ENCODE peak calls at places on chromosomes 2 and 18, in six cellular contexts. D is left ventricle myocardium inferior, U is heart left ventricle, Z is heart right ventricle, G is OCI-LY7, M is stomach. H is an unnamed sample.

GRCh38 chr2:44904578-44904977 is 36.9 kb upstream of the SIX3 start:
- DNase-seq in G (no peak), Z (no peak), D (no peak), U (no peak), M (no peak), H (no peak)

GRCh38 chr2:171185941-171186340 is 25.2 kb upstream of the TLK1 start:
- DNase-seq in D (no peak), G (no peak), Z (peak; percentile 4), M (no peak), U (no peak), H (no peak)

GRCh38 chr2:188068093-188068492 is 223.6 kb upstream of the GULP1 start:
- DNase-seq in U (no peak), M (no peak), Z (no peak), D (no peak), G (no peak), H (no peak)

GRCh38 chr2:156229724-156230362 is 102.7 kb downstream of the NR4A2 start:
- DNase-seq in Z (no peak), M (no peak), G (no peak), U (no peak), D (no peak), H (no peak)

GRCh38 chr2:237593596-237594310 is 3.2 kb upstream of the RAB17 start:
- DNase-seq in M (no peak), G (no peak), U (no peak), D (no peak), Z (no peak), H (no peak)

GRCh38 chr2:74142340-74142739 is 5.4 kb downstream of the BOLA3 start:
- DNase-seq in Z (no peak), U (no peak), G (peak; percentile 41), D (no peak), M (no peak), H (no peak)

GRCh38 chr2:62526531-62527381 is 20.8 kb upstream of the TMEM17 start:
- DNase-seq in G (no peak), D (no peak), M (no peak), U (no peak), Z (no peak), H (no peak)

GRCh38 chr2:170324640-170325046 is 146.7 kb downstream of the MYO3B start:
- DNase-seq in G (peak; percentile 73), M (peak; percentile 26), D (no peak), Z (peak; percentile 5), U (no peak), H (no peak)

GRCh38 chr2:171084128-171084527 is 76.6 kb downstream of the TLK1 start:
- DNase-seq in D (no peak), G (no peak), M (no peak), U (no peak), Z (no peak), H (no peak)

GRCh38 chr2:179031731-179032408 is 18.1 kb downstream of the CCDC141 start:
- DNase-seq in U (no peak), D (no peak), M (no peak), G (peak; percentile 75), Z (no peak), H (no peak)

GRCh38 chr2:68921646-68922045 is 31.0 kb downstream of the GKN2 start:
- DNase-seq in D (no peak), G (no peak), Z (no peak), U (no peak), M (no peak), H (no peak)

GRCh38 chr2:241764272-241765241 is 12.1 kb upstream of the GAL3ST2 start:
- DNase-seq in Z (no peak), M (no peak), G (no peak), U (no peak), D (no peak), H (no peak)

GRCh38 chr18:23835506-23835905 is 146.3 kb downstream of the LAMA3 start:
- DNase-seq in Z (no peak), M (no peak), U (no peak), D (no peak), G (no peak), H (no peak)

GRCh38 chr2:241554610-241555322 is 3.8 kb upstream of the BOK start:
- DNase-seq in Z (no peak), U (peak; percentile 14), M (no peak), D (no peak), G (no peak), H (no peak)

GRCh38 chr2:157479081-157480027 is 35.5 kb upstream of the CYTIP start:
- DNase-seq in M (no peak), G (no peak), D (no peak), Z (no peak), U (no peak), H (no peak)

GRCh38 chr2:122136071-122136470 is 380.6 kb downstream of the TSN start:
- DNase-seq in M (no peak), G (peak; percentile 57), Z (no peak), D (no peak), U (no peak), H (no peak)

GRCh38 chr2:9710311-9710710 is 79.5 kb upstream of the YWHAQ start:
- DNase-seq in M (no peak), U (no peak), Z (no peak), D (no peak), G (no peak), H (no peak)

GRCh38 chr2:11955314-11955713 is 208.9 kb downstream of the LPIN1 start:
- DNase-seq in D (no peak), U (no peak), M (no peak), Z (no peak), G (no peak), H (no peak)

GRCh38 chr2:189281151-189281550 is 101.6 kb upstream of the COL5A2 start:
- DNase-seq in U (no peak), G (no peak), M (no peak), Z (no peak), D (no peak), H (no peak)

GRCh38 chr2:158725496-158725895 is 69.6 kb upstream of the DAPL1 start:
- DNase-seq in D (no peak), Z (no peak), M (no peak), G (no peak), U (no peak), H (no peak)

GRCh38 chr2:126913881-126914495 is 15.3 kb downstream of the TEX51 start:
- DNase-seq in G (no peak), U (no peak), M (no peak), Z (no peak), D (no peak), H (no peak)

GRCh38 chr2:45001629-45002385 is 7.4 kb downstream of the SIX2 start:
- DNase-seq in Z (no peak), G (no peak), U (no peak), M (no peak), D (no peak), H (no peak)

GRCh38 chr2:47029737-47030524 is 114.3 kb upstream of the MCFD2 start:
- DNase-seq in D (no peak), M (no peak), U (no peak), G (no peak), Z (no peak), H (no peak)

GRCh38 chr2:237603718-237604362 is 13.3 kb upstream of the RAB17 start:
- DNase-seq in Z (peak; percentile 64), U (no peak), M (no peak), D (no peak), G (peak; percentile 24), H (no peak)

GRCh38 chr2:190837417-190837816 is 43.2 kb upstream of the GLS start:
- DNase-seq in M (no peak), U (no peak), D (no peak), G (no peak), Z (no peak), H (no peak)
- H3K4me1 ChIP-seq in M (no peaks in the 10 kb centered on the region), U (peaks cover 12% of the 10 kb centered on the region), D (peaks cover 11% of the 10 kb centered on the region), G (no peaks in the 10 kb centered on the region), Z (peaks cover 8% of the 10 kb centered on the region), H (no peaks in the 10 kb centered on the region)

GRCh38 chr2:159758239-159758638 is 39.8 kb downstream of the CD302 start:
- DNase-seq in M (no peak), U (no peak), Z (no peak), D (no peak), G (no peak), H (no peak)

GRCh38 chr2:159755788-159756187 is 42.2 kb downstream of the CD302 start:
- DNase-seq in M (no peak), Z (no peak), G (no peak), D (no peak), U (no peak), H (no peak)

GRCh38 chr2:159755014-159755413 is 42.7 kb downstream of the MARCHF7 start:
- DNase-seq in M (no peak), U (no peak), Z (no peak), D (no peak), G (no peak), H (no peak)

GRCh38 chr2:159750873-159751272 is 38.6 kb downstream of the MARCHF7 start:
- DNase-seq in G (no peak), Z (no peak), U (no peak), D (no peak), M (no peak), H (no peak)

DNA sequence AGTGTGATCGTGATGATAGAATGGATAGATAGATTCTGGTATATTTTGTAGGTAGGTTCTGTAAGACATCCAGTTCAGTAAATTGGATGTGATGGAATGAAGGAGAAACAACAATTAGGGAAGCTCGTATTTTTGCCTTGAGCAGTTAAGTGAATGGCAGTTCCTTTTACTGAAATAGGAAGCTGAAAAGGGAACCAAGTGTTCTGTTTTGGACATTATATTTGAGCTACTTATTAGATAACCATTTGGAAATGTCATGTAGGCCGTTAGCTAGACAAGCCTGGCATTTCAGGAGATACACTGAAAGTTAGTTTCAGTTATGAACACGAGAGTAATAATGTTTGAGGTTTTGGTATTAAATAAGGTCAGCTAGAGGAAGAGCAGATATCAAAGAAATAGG is 41.5 kb downstream of the MARCHF7 start:
- DNase-seq in G (no peak), M (no peak), U (no peak), Z (no peak), D (no peak), H (no peak)
- H3K36me3 ChIP-seq in G (peaks cover 100% of the 10 kb centered on the region), M (peaks cover 88% of the 10 kb centered on the region), U (no peaks in the 10 kb centered on the region), Z (peaks cover 30% of the 10 kb centered on the region), D (peaks cover 60% of the 10 kb centered on the region), H (peaks cover 17% of the 10 kb centered on the region)

DNA sequence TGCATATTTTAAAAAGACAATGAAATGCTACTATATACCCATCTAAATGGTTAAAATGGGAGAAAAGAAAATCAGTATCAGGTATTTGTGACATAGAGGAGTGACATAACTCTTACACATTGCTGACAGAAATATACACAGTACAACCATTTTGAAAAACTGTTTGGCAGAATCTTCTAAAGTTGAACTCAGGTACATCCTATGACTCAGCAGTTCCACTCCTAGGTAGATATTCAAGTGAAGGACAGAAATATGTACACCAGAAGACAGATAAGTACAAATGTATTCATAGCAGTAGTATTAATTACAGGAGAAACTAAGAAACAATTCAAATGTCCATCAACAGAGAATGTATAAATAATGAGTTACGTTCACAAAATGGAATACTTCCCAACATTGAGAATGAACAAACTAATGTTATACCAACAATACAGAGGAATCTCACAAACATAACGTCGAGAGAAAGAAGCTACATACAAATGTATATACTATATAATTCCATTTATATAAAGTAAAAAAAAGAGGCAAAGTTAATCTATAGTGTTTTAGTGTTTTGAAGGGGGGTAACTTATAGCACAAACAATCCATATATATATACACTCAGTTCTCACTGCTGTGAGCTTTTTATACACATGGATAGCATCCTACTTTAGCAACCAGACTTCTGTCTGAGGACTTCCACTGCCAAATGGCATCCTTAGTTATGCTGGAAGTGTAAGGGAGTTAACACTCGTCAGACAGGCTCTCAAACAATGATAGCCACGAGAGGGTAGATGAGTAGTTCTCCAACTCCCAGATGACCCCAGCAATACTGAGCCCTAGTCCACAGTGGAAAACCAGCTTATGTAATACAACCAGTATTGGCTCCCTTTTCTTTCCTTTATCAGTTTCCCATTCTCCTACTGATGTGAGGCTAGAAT is 172.5 kb downstream of the NBAS start:
- DNase-seq in Z (no peak), U (no peak), M (no peak), G (no peak), D (no peak), H (no peak)
- H3K4me1 ChIP-seq in Z (no peaks in the 10 kb centered on the region), U (no peaks in the 10 kb centered on the region), M (no peaks in the 10 kb centered on the region), G (no peaks in the 10 kb centered on the region), D (no peaks in the 10 kb centered on the region), H (no peaks in the 10 kb centered on the region)

GRCh38 chr2:186624276-186624675 is 34.4 kb downstream of the ITGAV start:
- DNase-seq in U (no peak), Z (no peak), D (no peak), G (no peak), M (no peak), H (no peak)
- H3K36me3 ChIP-seq in U (no peaks in the 10 kb centered on the region), Z (peaks cover 3% of the 10 kb centered on the region), D (peaks cover 33% of the 10 kb centered on the region), G (no peaks in the 10 kb centered on the region), M (peaks cover 46% of the 10 kb centered on the region), H (peaks cover 16% of the 10 kb centered on the region)